ENCODE peak calls at places on chromosomes 4 and X, in ten cellular contexts. W, B, A, I, N, F, J, H, L and E are unnamed samples.

GRCh38 chr4:32472918-32473317 is 1752.7 kb downstream of the PCDH7 start:
- DNase-seq in W (no peak), B (no peak), A (no peak), I (no peak), N (no peak), F (no peak), J (no peak), H (no peak), L (no peak), E (no peak)

GRCh38 chr4:188987011-188987410 is 847.8 kb downstream of the TRIML1 start:
- DNase-seq in W (no peak), B (no peak), A (no peak), I (no peak), N (no peak), F (no peak), J (no peak), H (no peak), L (no peak), E (no peak)

GRCh38 chrX:133685806-133686205 is 270.5 kb upstream of the GPC4 start:
- DNase-seq in W (no peak), B (no peak), A (peak), I (no peak), N (no peak), F (no peak), J (no peak), H (no peak), L (no peak), E (no peak)

GRCh38 chrX:19137064-19137463 is 14.8 kb upstream of the ADGRG2 start:
- DNase-seq in W (no peak), B (no peak), A (peak), I (no peak), N (no peak), F (no peak), J (no peak), H (no peak), L (no peak), E (no peak)

GRCh38 chr4:10093801-10094552 is 22.6 kb downstream of the WDR1 start:
- DNase-seq in W (peak), B (peak), A (no peak), I (no peak), N (no peak), F (peak), J (no peak), H (peak), L (no peak), E (no peak)

GRCh38 chrX:28016823-28017222 is 35.6 kb upstream of the DCAF8L1 start:
- DNase-seq in W (no peak), B (no peak), A (no peak), I (peak), N (no peak), F (no peak), J (no peak), H (no peak), L (no peak), E (no peak)

GRCh38 chr4:68271851-68272756 is 26.6 kb upstream of the TMPRSS11B start:
- DNase-seq in W (peak), B (peak), A (peak), I (peak), N (peak), F (no peak), J (peak), H (no peak), L (no peak), E (peak)

GRCh38 chr4:97558204-97558804 is 585.0 kb downstream of the STPG2 start:
- DNase-seq in W (no peak), B (no peak), A (no peak), I (no peak), N (no peak), F (no peak), J (no peak), H (no peak), L (no peak), E (no peak)

GRCh38 chr4:138461065-138461464 is 218.9 kb upstream of the SLC7A11 start:
- DNase-seq in W (no peak), B (no peak), A (no peak), I (no peak), N (no peak), F (no peak), J (no peak), H (no peak), L (no peak), E (no peak)

GRCh38 chr4:2802618-2803531 is 10.0 kb downstream of the SH3BP2 start:
- DNase-seq in W (no peak), B (no peak), A (no peak), I (no peak), N (no peak), F (no peak), J (no peak), H (no peak), L (peak), E (no peak)

GRCh38 chrX:39144965-39145364 is 343.7 kb downstream of the MID1IP1 start:
- DNase-seq in W (no peak), B (no peak), A (no peak), I (peak), N (no peak), F (no peak), J (peak), H (no peak), L (no peak), E (no peak)

GRCh38 chr4:71545168-71545567 is 206.3 kb downstream of the SLC4A4 start:
- DNase-seq in W (peak), B (peak), A (no peak), I (no peak), N (no peak), F (no peak), J (no peak), H (no peak), L (no peak), E (no peak)

GRCh38 chr4:71554025-71554424 is 215.2 kb downstream of the SLC4A4 start:
- DNase-seq in W (no peak), B (no peak), A (no peak), I (no peak), N (no peak), F (no peak), J (no peak), H (no peak), L (no peak), E (no peak)

GRCh38 chr4:71549516-71550160 is 210.8 kb downstream of the SLC4A4 start:
- DNase-seq in W (no peak), B (no peak), A (no peak), I (no peak), N (no peak), F (no peak), J (no peak), H (no peak), L (no peak), E (no peak)

GRCh38 chr4:71553605-71554004 is 214.8 kb downstream of the SLC4A4 start:
- DNase-seq in W (peak), B (peak), A (peak), I (no peak), N (no peak), F (no peak), J (peak), H (no peak), L (no peak), E (no peak)

GRCh38 chr4:71550220-71551190 is 211.7 kb downstream of the SLC4A4 start:
- DNase-seq in W (peak), B (peak), A (no peak), I (no peak), N (no peak), F (no peak), J (no peak), H (no peak), L (no peak), E (no peak)
- TF ChIP-seq CTCF in W (peak), B (peak), A (no peak), I (no peak), N (no peak), F (no peak), J (no peak), H (no peak), L (no peak), E (no peak)

DNA sequence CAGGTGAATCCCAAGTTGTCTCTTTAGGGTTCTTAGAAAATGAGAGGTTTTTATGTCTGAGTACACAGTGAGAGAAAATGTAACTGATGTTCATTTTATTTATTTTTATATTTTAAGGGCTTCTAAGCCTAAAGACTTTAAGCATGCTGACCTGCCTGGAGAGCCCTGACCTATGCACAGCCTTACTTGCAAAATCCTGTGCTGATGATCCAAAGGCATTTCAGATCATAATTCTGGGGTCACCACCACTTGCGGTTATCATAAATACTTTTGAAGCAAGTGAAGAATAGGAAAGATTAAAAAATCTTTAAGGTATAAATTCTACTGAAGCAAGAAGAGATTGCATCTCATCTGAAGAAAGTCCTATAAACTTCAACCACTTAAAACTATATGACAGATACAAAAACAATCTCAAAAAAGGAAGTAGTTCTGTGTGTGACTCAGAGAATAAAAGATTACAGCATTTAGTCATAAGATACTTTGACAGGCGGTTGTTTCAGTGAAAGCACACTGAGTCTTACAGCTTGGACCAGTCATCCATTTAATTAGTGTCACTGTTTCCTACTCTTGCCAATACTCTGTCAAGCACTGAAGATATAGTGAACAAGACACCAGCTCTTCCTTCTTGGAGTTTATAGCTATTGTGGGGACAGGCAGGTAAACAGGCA is 245.2 kb upstream of the DIPK2B start:
- DNase-seq in W (peak), B (peak), A (peak), I (peak), N (no peak), F (no peak), J (no peak), H (no peak), L (no peak), E (no peak)
- TF ChIP-seq CTCF in W (no peak), B (no peak), A (no peak), I (no peak), N (no peak), F (no peak), J (no peak), H (no peak), L (no peak), E (no peak)

DNA sequence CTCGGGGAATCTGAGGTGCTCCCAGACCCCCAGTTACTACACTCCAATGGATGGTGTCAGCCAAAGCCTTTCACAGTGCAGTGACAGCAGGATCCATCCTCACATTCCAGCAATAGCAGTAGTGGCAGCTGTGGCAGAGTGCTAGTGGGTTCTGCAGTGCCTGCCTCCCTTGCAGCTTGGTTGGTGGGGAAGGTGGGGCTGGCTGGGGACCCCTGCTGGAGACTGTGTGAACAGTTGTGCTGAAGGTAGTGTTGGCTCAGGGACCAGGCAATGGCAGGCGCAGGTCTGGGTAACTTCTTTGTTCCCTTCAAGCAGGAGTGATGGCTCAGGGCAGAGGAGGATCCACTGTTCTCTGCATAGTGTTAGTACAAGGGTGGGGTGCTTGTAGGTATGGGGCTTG is 343.7 kb upstream of the TRAM1L1 start:
- DNase-seq in W (no peak), B (no peak), A (no peak), I (no peak), N (no peak), F (no peak), J (no peak), H (no peak), L (no peak), E (no peak)
- TF ChIP-seq CTCF in W (no peak), B (no peak), A (peak), I (no peak), N (no peak), F (no peak), J (peak), H (no peak), L (no peak), E (peak)

GRCh38 chrX:82648062-82648461 is 860.0 kb upstream of the POU3F4 start:
- DNase-seq in W (no peak), B (no peak), A (no peak), I (no peak), N (no peak), F (no peak), J (no peak), H (no peak), L (no peak), E (no peak)
- TF ChIP-seq CTCF in W (no peak), B (no peak), A (no peak), I (no peak), N (peak), F (no peak), J (no peak), H (no peak), L (no peak), E (no peak)

DNA sequence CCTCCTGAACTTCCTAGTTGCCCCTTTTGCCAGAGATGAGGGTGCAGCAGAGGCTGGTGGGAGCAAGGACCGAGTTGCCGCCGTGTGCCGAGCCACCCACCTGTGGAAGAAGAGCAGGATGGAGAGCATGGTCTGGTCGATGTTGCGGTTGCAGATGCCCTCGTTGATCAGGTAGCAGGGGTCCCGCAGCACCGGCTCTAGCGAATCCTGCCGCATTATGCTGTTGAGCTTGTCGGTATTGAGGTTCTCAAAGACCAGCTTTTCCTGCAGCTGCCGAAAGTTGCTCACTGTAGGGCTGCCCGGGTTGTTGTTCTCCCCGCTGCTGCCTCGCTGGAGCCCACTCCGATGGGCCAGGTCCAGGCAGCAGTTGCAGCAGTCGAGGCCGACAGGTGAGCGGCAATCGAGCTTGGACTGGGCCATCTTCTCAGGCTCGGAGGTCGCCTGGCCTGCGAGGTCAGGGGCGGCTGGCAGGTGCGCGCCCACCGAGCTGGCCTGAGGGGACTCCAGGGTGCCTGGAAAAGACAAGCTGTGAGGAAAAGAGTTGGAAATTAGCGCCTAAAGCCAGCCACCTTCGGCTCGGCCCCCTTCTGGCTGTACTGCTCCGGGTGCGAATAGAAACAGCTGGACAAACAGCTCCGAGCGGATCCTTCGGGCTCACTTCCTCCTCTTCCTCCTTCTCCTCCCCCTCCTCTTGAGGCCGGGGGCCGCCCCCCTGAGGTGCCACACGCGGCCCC is 420 bp downstream of the TSC22D3 start:
- DNase-seq in W (no peak), B (no peak), A (no peak), I (peak), N (peak), F (no peak), J (no peak), H (no peak), L (no peak), E (no peak)
- TF ChIP-seq CTCF in W (peak), B (no peak), A (no peak), I (no peak), N (no peak), F (no peak), J (no peak), H (no peak), L (no peak), E (no peak)

GRCh38 chr4:141307241-141307689 is 86.6 kb downstream of the ZNF330 start:
- DNase-seq in W (peak), B (peak), A (peak), I (peak), N (peak), F (peak), J (peak), H (peak), L (peak), E (peak)
- TF ChIP-seq CTCF in W (peak), B (peak), A (peak), I (peak), N (peak), F (peak), J (peak), H (peak), L (no peak), E (peak)